ENCODE peak calls at places on chromosome 19, in ten cellular contexts. D is left lung, C is GM23338, J is stomach, U is esophagus squamous epithelium, Y is thoracic aorta, I is psoas muscle, E is neural progenitor cell, H is lung, X is pancreas. M is an unnamed sample. For H3K27me3 and H3K36me3, the result is how much of the 10 kb centered on the place peaks cover.

GRCh38 chr19:6616011-6616410 is 25.1 kb upstream of the CD70 start:
- DNase-seq in D (no peak), C (no peak), J (no peak), U (no peak), Y (no peak), I (no peak), E (no peak), H (no peak), X (no peak), M (no peak)

GRCh38 chr19:41595890-41596280 is 19.9 kb downstream of the CEACAM21 start:
- DNase-seq in D (no peak), C (no peak), J (no peak), U (no peak), Y (no peak), I (no peak), E (no peak), H (no peak), X (no peak), M (no peak)

GRCh38 chr19:37353968-37354367 is 16.9 kb upstream of the ZNF527 start:
- DNase-seq in D (no peak), C (no peak), J (no peak), U (no peak), Y (no peak), I (no peak), E (no peak), H (no peak), X (no peak), M (no peak)

GRCh38 chr19:40398417-40399056 is 8.6 kb upstream of the HIPK4 start:
- DNase-seq in D (peak), C (peak), J (peak), U (no peak), Y (no peak), I (no peak), E (peak), H (peak), X (no peak), M (peak)

GRCh38 chr19:58346961-58347929 is 6.0 kb downstream of the A1BG start:
- DNase-seq in D (peak), C (peak), J (peak), U (no peak), Y (no peak), I (peak), E (peak), H (peak), X (peak), M (peak)

GRCh38 chr19:27752530-27753184 is 1460.3 kb downstream of the UQCRFS1 start:
- DNase-seq in D (no peak), C (no peak), J (peak), U (no peak), Y (no peak), I (no peak), E (no peak), H (no peak), X (no peak), M (no peak)

GRCh38 chr19:708154-709141 is at the start of gene PALM:
- DNase-seq in D (no peak), C (peak), J (peak), U (no peak), Y (no peak), I (no peak), E (peak), H (no peak), X (no peak), M (peak)

GRCh38 chr19:47005873-47006272 is 13.8 kb upstream of the NPAS1 start:
- DNase-seq in D (no peak), C (peak), J (no peak), U (no peak), Y (no peak), I (no peak), E (no peak), H (no peak), X (no peak), M (peak)

GRCh38 chr19:28864577-28865042 is 348.3 kb downstream of the UQCRFS1 start:
- DNase-seq in D (no peak), C (no peak), J (peak), U (no peak), Y (no peak), I (no peak), E (no peak), H (no peak), X (peak), M (no peak)

GRCh38 chr19:9431475-9431874 is 3.9 kb downstream of the ZNF266 start:
- DNase-seq in D (no peak), C (peak), J (no peak), U (no peak), Y (no peak), I (no peak), E (peak), H (no peak), X (no peak), M (peak)

DNA sequence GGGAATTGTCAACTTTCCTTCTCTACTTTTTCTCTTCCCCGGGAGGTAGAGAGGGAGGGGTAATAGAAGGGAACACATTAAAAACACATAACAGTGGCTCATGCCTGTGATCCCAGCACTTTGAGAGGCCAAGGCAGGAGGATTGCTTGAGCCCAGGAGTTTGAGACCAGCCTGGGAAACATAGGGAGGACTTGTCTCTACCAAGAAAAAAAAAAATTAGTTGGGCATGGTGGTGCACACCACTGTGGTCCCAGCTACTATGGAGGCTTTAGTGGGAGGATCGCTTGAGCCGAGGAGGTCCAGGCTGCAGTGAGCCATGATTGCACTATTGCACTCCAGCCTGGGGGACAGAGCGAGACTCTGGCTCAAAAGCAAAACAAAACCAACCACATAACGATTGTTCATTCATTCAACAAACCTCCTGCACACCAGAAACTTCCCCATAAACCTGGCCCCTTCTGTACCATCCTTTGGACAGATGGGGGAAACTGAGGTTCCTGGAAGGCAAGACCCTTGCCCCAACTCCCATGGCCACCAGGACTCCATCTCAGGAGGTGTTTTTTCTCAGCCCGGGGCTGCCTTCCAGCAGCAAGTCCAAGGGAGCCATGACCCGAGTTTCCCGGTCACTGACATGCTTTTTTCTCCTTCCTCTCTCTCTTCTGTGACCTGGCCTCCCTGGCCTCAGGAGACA is 4.2 kb downstream of the FOSB start:
- DNase-seq in D (no peak), C (peak), J (no peak), U (no peak), Y (no peak), I (no peak), E (no peak), H (no peak), X (no peak), M (no peak)
- H3K4me3 ChIP-seq in D (no peak), C (peak), J (no peak), U (no peak), Y (no peak), I (no peak), E (no peak), H (no peak), X (no peak), M (peak)

GRCh38 chr19:50822661-50823208 is 852 bp downstream of the KLK1 start:
- DNase-seq in D (no peak), C (no peak), J (no peak), U (no peak), Y (no peak), I (no peak), E (no peak), H (no peak), X (peak), M (no peak)
- H3K27me3 ChIP-seq in D (half or more), C (under half), J (half or more), U (under half), Y (under half), I (half or more), E (half or more), H (under half), X (under half), M (under half)

GRCh38 chr19:19098703-19099632 is 35.2 kb downstream of the SLC25A42 start:
- DNase-seq in D (no peak), C (no peak), J (no peak), U (no peak), Y (no peak), I (no peak), E (no peak), H (no peak), X (no peak), M (peak)
- H3K36me3 ChIP-seq in D (under half), C (under half), J (half or more), U (under half), Y (under half), I (half or more), E (under half), H (under half), X (under half), M (under half)

GRCh38 chr19:16447015-16447384 is 24.8 kb downstream of the EPS15L1 start:
- DNase-seq in D (peak), C (no peak), J (peak), U (peak), Y (no peak), I (peak), E (no peak), H (peak), X (peak), M (no peak)
- H3K4me3 ChIP-seq in D (no peak), C (no peak), J (no peak), U (no peak), Y (no peak), I (no peak), E (no peak), H (no peak), X (no peak), M (no peak)

DNA sequence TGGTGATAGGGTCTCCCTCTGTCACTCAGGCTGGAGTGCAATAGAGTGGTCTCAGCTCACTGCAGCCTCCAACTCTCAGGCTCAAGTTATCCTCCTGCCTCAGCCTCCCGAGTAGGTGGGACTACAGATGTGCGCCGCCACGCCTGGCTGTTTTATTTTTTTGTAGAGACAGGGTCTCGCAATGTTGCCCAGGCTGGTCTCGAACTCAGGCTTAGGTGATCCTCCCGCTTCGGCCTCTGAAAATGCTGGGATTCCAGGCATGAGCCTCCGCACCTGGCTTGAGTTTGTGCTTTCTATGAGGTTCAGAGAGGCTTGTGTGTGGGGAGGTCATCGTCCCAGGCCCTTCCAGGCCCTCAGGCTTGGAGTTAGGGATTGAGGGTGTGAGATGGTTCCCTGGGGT is 39.2 kb upstream of the TNFAIP8L1 start:
- DNase-seq in D (no peak), C (no peak), J (no peak), U (no peak), Y (no peak), I (no peak), E (no peak), H (no peak), X (no peak), M (no peak)
- H3K27me3 ChIP-seq in D (half or more), C (under half), J (half or more), U (under half), Y (under half), I (under half), E (half or more), H (under half), X (under half), M (under half)

DNA sequence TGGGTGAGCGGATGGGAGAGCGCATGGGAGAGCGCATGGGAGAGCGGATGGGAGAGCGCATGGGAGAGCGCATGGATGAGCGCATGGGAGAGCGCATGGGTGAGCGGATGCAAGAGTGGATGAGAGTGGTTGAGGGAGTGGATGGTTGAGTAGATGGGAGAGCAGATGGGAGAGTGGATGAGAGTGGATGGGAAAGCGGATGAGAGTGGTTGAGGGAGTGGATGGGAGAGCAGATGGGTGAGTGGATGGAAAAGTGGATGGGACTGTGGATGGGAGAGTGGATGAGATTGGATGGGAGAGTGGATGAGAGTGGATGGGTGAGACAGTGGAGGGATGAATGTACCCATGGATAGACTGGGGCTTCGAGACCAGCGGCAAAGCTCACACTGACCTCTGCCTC is 8.6 kb upstream of the TEKTIP1 start:
- DNase-seq in D (no peak), C (no peak), J (no peak), U (no peak), Y (no peak), I (no peak), E (no peak), H (no peak), X (no peak), M (no peak)
- H3K36me3 ChIP-seq in D (under half), C (under half), J (half or more), U (half or more), Y (half or more), I (half or more), E (under half), H (half or more), X (under half), M (under half)

DNA sequence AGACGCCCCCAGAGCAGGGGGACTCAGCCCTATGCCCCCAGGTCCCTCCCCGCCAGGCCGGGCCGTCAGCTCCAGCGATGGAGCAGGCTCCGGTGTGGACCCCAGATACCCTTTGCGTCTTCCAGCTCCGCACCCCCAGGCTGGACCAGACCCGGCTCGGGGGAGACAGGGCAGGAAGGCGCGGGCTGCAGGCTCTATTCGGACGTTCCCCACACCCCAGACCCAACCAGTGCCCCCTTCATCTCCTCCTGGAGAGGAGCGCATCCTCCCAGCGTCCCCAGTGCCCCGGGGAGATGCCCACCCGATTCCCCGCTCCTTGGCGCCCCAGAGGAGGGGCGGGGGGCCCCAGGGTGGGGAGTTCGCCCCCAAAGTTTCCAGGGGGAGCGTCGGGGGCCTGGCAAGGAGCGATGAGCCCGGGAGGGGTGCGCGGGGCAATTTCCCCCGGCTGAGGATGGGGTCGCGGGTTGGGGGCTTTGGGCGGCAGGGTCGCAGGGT is 389 bp downstream of the LINGO3 start:
- DNase-seq in D (peak), C (peak), J (no peak), U (no peak), Y (no peak), I (no peak), E (no peak), H (no peak), X (no peak), M (peak)
- H3K4me3 ChIP-seq in D (no peak), C (peak), J (no peak), U (peak), Y (no peak), I (peak), E (peak), H (no peak), X (no peak), M (peak)

GRCh38 chr19:2866495-2867024 is 575 bp upstream of the ZNF556 start:
- DNase-seq in D (no peak), C (no peak), J (no peak), U (no peak), Y (no peak), I (no peak), E (no peak), H (no peak), X (no peak), M (no peak)
- H3K27me3 ChIP-seq in D (under half), C (under half), J (under half), U (under half), Y (under half), I (under half), E (under half), H (under half), X (under half), M (under half)